ENCODE peak calls at places on chromosomes 5 and 9, in five cellular contexts. One of them, this sample, is unnamed. For H3K4me1, the result is how much of the 10 kb centered on the place peaks cover.

GRCh38 chr5:128773378-128773777 is 191.9 kb upstream of the SLC27A6 start:
- DNase-seq in Karpas-422: no peak
- DNase-seq in pancreas: no peak
- DNase-seq in A549: no peak
- DNase-seq in endothelial cell of umbilical vein: peak
- DNase-seq in this sample: no peak

GRCh38 chr5:150497274-150497988 is 10.5 kb upstream of the NDST1 start:
- DNase-seq in A549: peak
- DNase-seq in pancreas: no peak
- DNase-seq in Karpas-422: no peak
- DNase-seq in endothelial cell of umbilical vein: peak
- DNase-seq in this sample: no peak

GRCh38 chr9:106712279-106712678 is 150.7 kb upstream of the ZNF462 start:
- DNase-seq in Karpas-422: no peak
- DNase-seq in pancreas: no peak
- DNase-seq in A549: no peak
- DNase-seq in endothelial cell of umbilical vein: no peak
- DNase-seq in this sample: no peak

GRCh38 chr5:32711693-32712462 is 757 bp downstream of the NPR3 start:
- DNase-seq in Karpas-422: no peak
- DNase-seq in endothelial cell of umbilical vein: peak
- DNase-seq in pancreas: peak
- DNase-seq in A549: peak
- DNase-seq in this sample: no peak

GRCh38 chr5:3511774-3512173 is 83.9 kb upstream of the IRX1 start:
- DNase-seq in pancreas: no peak
- DNase-seq in Karpas-422: no peak
- DNase-seq in A549: no peak
- DNase-seq in endothelial cell of umbilical vein: no peak
- DNase-seq in this sample: no peak

GRCh38 chr9:128124451-128124850 is 3.1 kb downstream of the PTGES2 start:
- DNase-seq in endothelial cell of umbilical vein: no peak
- DNase-seq in pancreas: peak
- DNase-seq in Karpas-422: no peak
- DNase-seq in A549: no peak
- DNase-seq in this sample: peak

GRCh38 chr5:65102826-65103673 is 334.3 kb downstream of the CWC27 start:
- DNase-seq in A549: peak
- DNase-seq in Karpas-422: no peak
- DNase-seq in pancreas: peak
- DNase-seq in endothelial cell of umbilical vein: peak
- DNase-seq in this sample: peak

GRCh38 chr9:137582286-137582860 is 3.6 kb upstream of the DPH7 start:
- DNase-seq in endothelial cell of umbilical vein: no peak
- DNase-seq in Karpas-422: peak
- DNase-seq in A549: peak
- DNase-seq in pancreas: no peak
- DNase-seq in this sample: no peak

GRCh38 chr9:130421154-130421801 is 23.5 kb upstream of the ASS1 start:
- DNase-seq in Karpas-422: no peak
- DNase-seq in pancreas: no peak
- DNase-seq in endothelial cell of umbilical vein: no peak
- DNase-seq in A549: no peak
- DNase-seq in this sample: no peak

GRCh38 chr5:95734916-95735315 is 3.8 kb downstream of the RHOBTB3 start:
- DNase-seq in Karpas-422: no peak
- DNase-seq in pancreas: no peak
- DNase-seq in endothelial cell of umbilical vein: no peak
- DNase-seq in A549: no peak
- DNase-seq in this sample: no peak

GRCh38 chr9:127095416-127095815 is 27.0 kb downstream of the ANGPTL2 start:
- DNase-seq in pancreas: no peak
- DNase-seq in A549: no peak
- DNase-seq in Karpas-422: no peak
- DNase-seq in endothelial cell of umbilical vein: no peak
- DNase-seq in this sample: no peak

GRCh38 chr5:139636975-139637408 is 11.2 kb upstream of the CXXC5 start:
- DNase-seq in A549: no peak
- DNase-seq in pancreas: no peak
- DNase-seq in Karpas-422: no peak
- DNase-seq in endothelial cell of umbilical vein: no peak
- DNase-seq in this sample: no peak

GRCh38 chr9:34654317-34655083 is 2.5 kb downstream of the IL11RA start:
- DNase-seq in endothelial cell of umbilical vein: peak
- DNase-seq in A549: no peak
- DNase-seq in Karpas-422: no peak
- DNase-seq in pancreas: peak
- DNase-seq in this sample: no peak

GRCh38 chr9:33466565-33467495 is 6.9 kb downstream of the NOL6 start:
- DNase-seq in endothelial cell of umbilical vein: peak
- DNase-seq in pancreas: peak
- DNase-seq in Karpas-422: peak
- DNase-seq in A549: peak
- DNase-seq in this sample: peak

GRCh38 chr5:172715421-172715780 is 55.6 kb downstream of the DUSP1 start:
- DNase-seq in endothelial cell of umbilical vein: no peak
- DNase-seq in Karpas-422: no peak
- DNase-seq in A549: no peak
- DNase-seq in pancreas: no peak
- DNase-seq in this sample: no peak

GRCh38 chr5:172718527-172719114 is 52.4 kb downstream of the DUSP1 start:
- DNase-seq in Karpas-422: no peak
- DNase-seq in endothelial cell of umbilical vein: no peak
- DNase-seq in pancreas: no peak
- DNase-seq in A549: no peak
- DNase-seq in this sample: no peak

GRCh38 chr5:172715931-172716682 is 54.9 kb downstream of the DUSP1 start:
- DNase-seq in Karpas-422: no peak
- DNase-seq in pancreas: no peak
- DNase-seq in A549: peak
- DNase-seq in endothelial cell of umbilical vein: no peak
- DNase-seq in this sample: no peak

GRCh38 chr5:172717481-172718195 is 53.4 kb downstream of the DUSP1 start:
- DNase-seq in Karpas-422: no peak
- DNase-seq in pancreas: peak
- DNase-seq in endothelial cell of umbilical vein: no peak
- DNase-seq in A549: no peak
- DNase-seq in this sample: no peak

DNA sequence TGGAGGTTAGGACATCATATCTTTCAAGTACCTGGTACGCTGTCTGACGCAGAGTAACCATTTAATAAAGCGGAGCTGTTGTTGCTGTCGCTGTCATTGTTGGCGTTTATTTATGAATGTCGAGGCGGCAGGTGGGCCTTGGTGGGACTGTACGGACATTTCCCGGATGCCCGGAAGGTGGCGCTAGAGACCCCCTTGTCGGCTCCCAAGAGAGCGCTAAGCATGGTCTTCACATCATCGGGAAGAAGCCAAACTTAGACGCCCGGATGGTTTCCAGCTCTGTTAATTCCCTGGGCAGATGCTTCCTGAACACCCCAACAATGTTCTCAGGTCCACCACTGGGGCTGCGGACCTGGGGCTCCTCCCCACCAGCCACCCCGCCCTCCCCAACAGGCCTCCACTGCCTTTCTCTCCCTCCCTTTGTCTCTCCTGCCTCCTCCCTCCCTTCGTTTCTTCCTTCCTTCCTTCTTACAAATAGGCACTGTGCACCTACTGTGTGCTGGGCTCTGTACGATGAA is 54.1 kb downstream of the DUSP1 start:
- DNase-seq in Karpas-422: peak
- DNase-seq in pancreas: peak
- DNase-seq in A549: peak
- DNase-seq in endothelial cell of umbilical vein: peak
- DNase-seq in this sample: peak
- H3K4me1 ChIP-seq in Karpas-422: under half
- H3K4me1 ChIP-seq in pancreas: under half
- H3K4me1 ChIP-seq in A549: under half
- H3K4me1 ChIP-seq in endothelial cell of umbilical vein: under half
- H3K4me1 ChIP-seq in this sample: under half

GRCh38 chr5:144191461-144191860 is 20.8 kb downstream of the KCTD16 start:
- DNase-seq in A549: no peak
- DNase-seq in pancreas: no peak
- DNase-seq in endothelial cell of umbilical vein: no peak
- DNase-seq in Karpas-422: peak
- DNase-seq in this sample: no peak

GRCh38 chr5:144194148-144194547 is 23.5 kb downstream of the KCTD16 start:
- DNase-seq in pancreas: no peak
- DNase-seq in Karpas-422: no peak
- DNase-seq in A549: no peak
- DNase-seq in endothelial cell of umbilical vein: no peak
- DNase-seq in this sample: no peak

GRCh38 chr5:144187699-144188294 is 17.1 kb downstream of the KCTD16 start:
- DNase-seq in endothelial cell of umbilical vein: peak
- DNase-seq in pancreas: no peak
- DNase-seq in A549: peak
- DNase-seq in Karpas-422: peak
- DNase-seq in this sample: no peak

GRCh38 chr5:144191998-144192397 is 21.3 kb downstream of the KCTD16 start:
- DNase-seq in endothelial cell of umbilical vein: peak
- DNase-seq in Karpas-422: peak
- DNase-seq in A549: peak
- DNase-seq in pancreas: no peak
- DNase-seq in this sample: no peak

GRCh38 chr5:144189800-144190429 is 19.2 kb downstream of the KCTD16 start:
- DNase-seq in Karpas-422: no peak
- DNase-seq in pancreas: no peak
- DNase-seq in endothelial cell of umbilical vein: peak
- DNase-seq in A549: peak
- DNase-seq in this sample: no peak
- H3K4me1 ChIP-seq in Karpas-422: under half
- H3K4me1 ChIP-seq in pancreas: under half
- H3K4me1 ChIP-seq in endothelial cell of umbilical vein: under half
- H3K4me1 ChIP-seq in A549: half or more
- H3K4me1 ChIP-seq in this sample: under half

GRCh38 chr9:114389612-114390368 is 2.0 kb upstream of the AKNA start:
- DNase-seq in endothelial cell of umbilical vein: no peak
- DNase-seq in A549: no peak
- DNase-seq in pancreas: no peak
- DNase-seq in Karpas-422: peak
- DNase-seq in this sample: no peak
- H3K4me1 ChIP-seq in endothelial cell of umbilical vein: under half
- H3K4me1 ChIP-seq in A549: under half
- H3K4me1 ChIP-seq in pancreas: under half
- H3K4me1 ChIP-seq in Karpas-422: half or more
- H3K4me1 ChIP-seq in this sample: half or more

GRCh38 chr9:95089916-95090791 is 227.4 kb downstream of the FANCC start:
- DNase-seq in Karpas-422: no peak
- DNase-seq in A549: peak
- DNase-seq in endothelial cell of umbilical vein: no peak
- DNase-seq in pancreas: peak
- DNase-seq in this sample: peak
- H3K4me1 ChIP-seq in Karpas-422: under half
- H3K4me1 ChIP-seq in A549: half or more
- H3K4me1 ChIP-seq in endothelial cell of umbilical vein: under half
- H3K4me1 ChIP-seq in pancreas: under half
- H3K4me1 ChIP-seq in this sample: under half